ENCODE peak calls at places on chromosomes 5 and 9, in five cellular contexts. One of them, this sample, is unnamed.

GRCh38 chr5:135457424-135458071 is 5.4 kb upstream of the TIFAB start:
- DNase-seq in GM23248: peak; percentile 74
- DNase-seq in fibroblast of lung: peak; percentile 36
- DNase-seq in MM.1S: peak; percentile 66
- DNase-seq in DND-41: peak; percentile 68
- DNase-seq in this sample: peak; percentile 73

GRCh38 chr9:129542761-129543160 is 78.1 kb downstream of the C9orf50 start:
- DNase-seq in GM23248: no peak
- DNase-seq in fibroblast of lung: no peak
- DNase-seq in MM.1S: no peak
- DNase-seq in DND-41: no peak
- DNase-seq in this sample: no peak

GRCh38 chr9:5817776-5818336 is 15.1 kb downstream of the ERMP1 start:
- DNase-seq in GM23248: peak; percentile 74
- DNase-seq in fibroblast of lung: peak; percentile 47
- DNase-seq in MM.1S: no peak
- DNase-seq in DND-41: no peak
- DNase-seq in this sample: no peak

GRCh38 chr5:32279223-32279622 is 33.5 kb downstream of the MTMR12 start:
- DNase-seq in GM23248: no peak
- DNase-seq in fibroblast of lung: no peak
- DNase-seq in MM.1S: no peak
- DNase-seq in DND-41: no peak
- DNase-seq in this sample: no peak

GRCh38 chr5:106290841-106291240 is 1379.9 kb downstream of the EFNA5 start:
- DNase-seq in GM23248: peak; percentile 29
- DNase-seq in fibroblast of lung: peak; percentile 17
- DNase-seq in MM.1S: no peak
- DNase-seq in DND-41: no peak
- DNase-seq in this sample: no peak

GRCh38 chr5:170885281-170885680 is 23.5 kb downstream of the RANBP17 start:
- DNase-seq in GM23248: peak; percentile 36
- DNase-seq in fibroblast of lung: peak; percentile 19
- DNase-seq in MM.1S: no peak
- DNase-seq in DND-41: no peak
- DNase-seq in this sample: no peak

GRCh38 chr9:86965627-86966395 is 18.5 kb upstream of the GAS1 start:
- DNase-seq in GM23248: peak; percentile 45
- DNase-seq in fibroblast of lung: peak; percentile 72
- DNase-seq in MM.1S: no peak
- DNase-seq in DND-41: no peak
- DNase-seq in this sample: no peak

GRCh38 chr9:134621558-134622110 is 20.0 kb upstream of the COL5A1 start:
- DNase-seq in GM23248: no peak
- DNase-seq in fibroblast of lung: no peak
- DNase-seq in MM.1S: no peak
- DNase-seq in DND-41: no peak
- DNase-seq in this sample: no peak

GRCh38 chr9:110048976-110049698 is 158.8 kb downstream of the C9orf152 start:
- DNase-seq in GM23248: peak; percentile 66
- DNase-seq in fibroblast of lung: peak; percentile 50
- DNase-seq in MM.1S: peak; percentile 27
- DNase-seq in DND-41: peak; percentile 41
- DNase-seq in this sample: no peak

GRCh38 chr9:110048473-110048975 is 159.4 kb downstream of the C9orf152 start:
- DNase-seq in GM23248: peak; percentile 85
- DNase-seq in fibroblast of lung: peak; percentile 80
- DNase-seq in MM.1S: peak; percentile 90
- DNase-seq in DND-41: peak; percentile 87
- DNase-seq in this sample: peak; percentile 80

GRCh38 chr9:110049699-110050450 is 158.1 kb downstream of the C9orf152 start:
- DNase-seq in GM23248: peak; percentile 70
- DNase-seq in fibroblast of lung: no peak
- DNase-seq in MM.1S: peak; percentile 29
- DNase-seq in DND-41: peak; percentile 46
- DNase-seq in this sample: no peak

GRCh38 chr9:110047232-110047954 is 160.6 kb downstream of the C9orf152 start:
- DNase-seq in GM23248: no peak
- DNase-seq in fibroblast of lung: no peak
- DNase-seq in MM.1S: no peak
- DNase-seq in DND-41: no peak
- DNase-seq in this sample: no peak

GRCh38 chr9:110047955-110048472 is 159.9 kb downstream of the C9orf152 start:
- DNase-seq in GM23248: no peak
- DNase-seq in fibroblast of lung: no peak
- DNase-seq in MM.1S: no peak
- DNase-seq in DND-41: no peak
- DNase-seq in this sample: no peak
- TF ChIP-seq EZH2 in GM23248: no peak
- TF ChIP-seq EZH2 in fibroblast of lung: no peak
- TF ChIP-seq EZH2 in MM.1S: no peak
- TF ChIP-seq EZH2 in DND-41: no peak
- TF ChIP-seq EZH2 in this sample: no peak

GRCh38 chr5:176630681-176631222 is 277 bp downstream of the EIF4E1B start:
- DNase-seq in GM23248: no peak
- DNase-seq in fibroblast of lung: no peak
- DNase-seq in MM.1S: no peak
- DNase-seq in DND-41: no peak
- DNase-seq in this sample: no peak
- TF ChIP-seq EZH2 in GM23248: no peak
- TF ChIP-seq EZH2 in fibroblast of lung: peak; percentile 10
- TF ChIP-seq EZH2 in MM.1S: no peak
- TF ChIP-seq EZH2 in DND-41: no peak
- TF ChIP-seq EZH2 in this sample: no peak

GRCh38 chr5:141875795-141876627 is 2.2 kb downstream of the PCDH1 start:
- DNase-seq in GM23248: peak; percentile 52
- DNase-seq in fibroblast of lung: no peak
- DNase-seq in MM.1S: no peak
- DNase-seq in DND-41: no peak
- DNase-seq in this sample: no peak
- TF ChIP-seq EZH2 in GM23248: no peak
- TF ChIP-seq EZH2 in fibroblast of lung: no peak
- TF ChIP-seq EZH2 in MM.1S: no peak
- TF ChIP-seq EZH2 in DND-41: no peak
- TF ChIP-seq EZH2 in this sample: peak; percentile 84

GRCh38 chr9:117413346-117414219 is 1.3 kb downstream of the ASTN2 start:
- DNase-seq in GM23248: no peak
- DNase-seq in fibroblast of lung: no peak
- DNase-seq in MM.1S: no peak
- DNase-seq in DND-41: no peak
- DNase-seq in this sample: peak; percentile 23

GRCh38 chr9:117414220-117414905 is 494 bp downstream of the ASTN2 start:
- DNase-seq in GM23248: peak; percentile 50
- DNase-seq in fibroblast of lung: no peak
- DNase-seq in MM.1S: peak; percentile 20
- DNase-seq in DND-41: no peak
- DNase-seq in this sample: no peak

GRCh38 chr9:117415584-117415937 is 704 bp upstream of the ASTN2 start:
- DNase-seq in GM23248: no peak
- DNase-seq in fibroblast of lung: no peak
- DNase-seq in MM.1S: no peak
- DNase-seq in DND-41: no peak
- DNase-seq in this sample: no peak

GRCh38 chr9:117416856-117417255 is 2.0 kb upstream of the ASTN2 start:
- DNase-seq in GM23248: no peak
- DNase-seq in fibroblast of lung: no peak
- DNase-seq in MM.1S: no peak
- DNase-seq in DND-41: no peak
- DNase-seq in this sample: no peak

DNA sequence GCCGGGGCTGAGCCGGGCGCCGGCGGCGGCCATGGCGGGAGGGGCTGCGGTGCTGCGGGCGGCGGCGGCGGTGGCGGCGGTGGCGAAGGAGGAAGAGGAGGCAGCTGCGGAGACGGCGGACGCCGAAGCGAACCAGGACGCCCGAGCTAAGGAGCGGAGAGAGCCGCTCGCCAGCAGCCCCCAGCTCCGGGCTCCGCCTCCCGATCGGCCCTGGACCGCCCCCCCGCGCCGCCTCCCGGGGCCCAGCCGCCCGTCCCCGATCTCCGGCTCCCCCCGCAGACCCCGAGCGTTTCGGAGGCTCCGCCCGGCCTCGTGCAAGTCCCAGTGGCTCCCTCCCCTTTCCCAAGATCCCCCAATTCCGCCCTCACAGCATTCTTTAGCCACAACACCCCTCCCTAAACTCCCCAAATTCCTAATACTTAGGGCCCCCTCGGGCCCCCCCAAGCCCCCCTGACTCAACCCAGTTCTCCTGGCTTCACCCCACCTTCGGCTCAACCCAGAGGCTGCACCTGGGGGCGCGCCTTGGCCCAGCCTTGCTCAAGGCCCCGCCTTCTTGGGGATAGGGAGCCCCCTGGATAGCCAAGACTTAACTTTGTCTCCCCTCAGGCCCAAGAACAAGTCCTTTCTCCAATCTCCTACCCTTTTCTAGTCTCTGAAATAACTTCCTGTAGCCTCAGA is at the start of gene ASTN2:
- DNase-seq in GM23248: no peak
- DNase-seq in fibroblast of lung: no peak
- DNase-seq in MM.1S: peak; percentile 12
- DNase-seq in DND-41: no peak
- DNase-seq in this sample: no peak
- TF ChIP-seq EZH2 in GM23248: no peak
- TF ChIP-seq EZH2 in fibroblast of lung: no peak
- TF ChIP-seq EZH2 in MM.1S: no peak
- TF ChIP-seq EZH2 in DND-41: no peak
- TF ChIP-seq EZH2 in this sample: no peak